ENCODE peak calls at places on chromosome 22, in six cellular contexts. D, E, C, W, V and U are unnamed samples.

GRCh38 chr22:32862936-32863661 is 61.6 kb downstream of the TIMP3 start:
- DNase-seq in E (no peak), W (no peak), C (no peak), V (no peak), D (no peak), U (peak; percentile 47)

GRCh38 chr22:33921576-33922181 is 1.4 kb upstream of the LARGE1 start:
- DNase-seq in C (peak; percentile 83), E (no peak), D (peak; percentile 93), V (peak; percentile 90), W (no peak), U (peak; percentile 61)

GRCh38 chr22:40594924-40595323 is 41.6 kb downstream of the MRTFA start:
- DNase-seq in C (no peak), E (no peak), D (no peak), W (no peak), V (no peak), U (no peak)

GRCh38 chr22:24304067-24304675 is 33.5 kb downstream of the SPECC1L start:
- DNase-seq in E (no peak), C (no peak), W (no peak), D (no peak), V (no peak), U (no peak)

GRCh38 chr22:29209624-29209929 is 3.9 kb downstream of the EMID1 start:
- DNase-seq in V (no peak), W (peak; percentile 20), C (no peak), E (no peak), D (no peak), U (no peak)

GRCh38 chr22:20247608-20248171 is 20.4 kb downstream of the RTN4R start:
- DNase-seq in V (no peak), C (no peak), D (no peak), E (no peak), W (no peak), U (no peak)

GRCh38 chr22:44963055-44963454 is 46.8 kb downstream of the PHF21B start:
- DNase-seq in E (no peak), V (no peak), W (no peak), D (peak; percentile 39), C (no peak), U (no peak)

GRCh38 chr22:44209343-44209742 is 28.6 kb downstream of the PARVG start:
- DNase-seq in W (no peak), D (no peak), C (no peak), E (no peak), V (no peak), U (no peak)

GRCh38 chr22:47697861-47698260 is 935.4 kb downstream of the TBC1D22A start:
- DNase-seq in W (no peak), C (no peak), D (no peak), E (no peak), V (no peak), U (no peak)

GRCh38 chr22:36729321-36729720 is 25.8 kb upstream of the CACNG2 start:
- DNase-seq in D (peak; percentile 91), V (peak; percentile 44), C (no peak), W (no peak), E (no peak), U (no peak)

GRCh38 chr22:44995282-44995597 is 14.6 kb downstream of the PHF21B start:
- DNase-seq in W (no peak), V (no peak), E (no peak), C (no peak), D (no peak), U (no peak)

GRCh38 chr22:39408173-39408572 is 8.6 kb downstream of the TAB1 start:
- DNase-seq in E (no peak), D (no peak), W (no peak), C (no peak), V (no peak), U (no peak)

GRCh38 chr22:42080287-42080686 is 787 bp downstream of the SMDT1 start:
- DNase-seq in E (no peak), V (peak; percentile 86), C (peak; percentile 82), D (peak; percentile 68), W (peak; percentile 8), U (peak; percentile 51)

GRCh38 chr22:36439481-36440271 is 41.8 kb downstream of the TXN2 start:
- DNase-seq in W (peak; percentile 65), V (no peak), D (peak; percentile 99), E (no peak), C (no peak), U (peak; percentile 94)

GRCh38 chr22:49052560-49052959 is 775.1 kb downstream of the BRD1 start:
- DNase-seq in W (no peak), D (no peak), E (no peak), V (no peak), C (no peak), U (no peak)

GRCh38 chr22:37896181-37896592 is 9.9 kb upstream of the MICALL1 start:
- DNase-seq in W (peak; percentile 88), C (peak; percentile 81), V (no peak), D (peak; percentile 56), E (no peak), U (no peak)

GRCh38 chr22:35275580-35275979 is 18.3 kb downstream of the HMGXB4 start:
- DNase-seq in E (no peak), W (peak; percentile 58), C (no peak), D (peak; percentile 75), V (no peak), U (no peak)

GRCh38 chr22:25488244-25489020 is 76.0 kb upstream of the GRK3 start:
- DNase-seq in W (peak; percentile 70), V (no peak), C (no peak), D (peak; percentile 73), E (peak; percentile 9), U (peak; percentile 56)

GRCh38 chr22:43883719-43884415 is 7.9 kb downstream of the PNPLA5 start:
- DNase-seq in C (peak; percentile 60), E (no peak), W (no peak), V (no peak), D (peak; percentile 34), U (no peak)

GRCh38 chr22:24803064-24803542 is 2.9 kb upstream of the SGSM1 start:
- DNase-seq in C (no peak), D (peak; percentile 93), W (peak; percentile 67), E (no peak), V (no peak), U (peak; percentile 15)

GRCh38 chr22:18955696-18956095 is 19.6 kb upstream of the PRODH start:
- DNase-seq in C (no peak), W (no peak), V (no peak), D (peak; percentile 75), E (no peak), U (no peak)

GRCh38 chr22:37484115-37485005 is 1.8 kb downstream of the MFNG start:
- DNase-seq in C (peak; percentile 98), V (no peak), D (peak; percentile 87), E (no peak), W (no peak), U (no peak)

GRCh38 chr22:48318575-48319320 is 1508.9 kb downstream of the BRD1 start:
- DNase-seq in W (no peak), D (peak; percentile 23), V (no peak), C (peak; percentile 46), E (no peak), U (no peak)

GRCh38 chr22:47206819-47207218 is 444.4 kb downstream of the TBC1D22A start:
- DNase-seq in W (no peak), D (no peak), V (no peak), C (peak; percentile 18), E (no peak), U (no peak)

GRCh38 chr22:25582946-25583345 is 18.5 kb downstream of the GRK3 start:
- DNase-seq in D (peak; percentile 35), V (no peak), E (no peak), C (no peak), W (no peak), U (peak; percentile 67)

GRCh38 chr22:27137809-27138400 is 480.5 kb downstream of the MIAT start:
- DNase-seq in V (no peak), W (no peak), D (peak; percentile 43), E (no peak), C (no peak), U (no peak)
- H3K27me3 ChIP-seq in V (no peaks in the 10 kb centered on the region), W (peaks cover 18% of the 10 kb centered on the region), D (no peaks in the 10 kb centered on the region), E (no peaks in the 10 kb centered on the region), C (peaks cover 2% of the 10 kb centered on the region), U (no peaks in the 10 kb centered on the region)

GRCh38 chr22:27919943-27920755 is 1.1 kb upstream of the PITPNB start:
- DNase-seq in W (peak; percentile 9), E (no peak), V (peak; percentile 92), C (no peak), D (peak; percentile 51), U (peak; percentile 83)
- TF ChIP-seq CTCF in W (no peak), E (no peak), V (no peak), C (no peak), D (peak; percentile 29), U (no peak)

GRCh38 chr22:22219140-22219996 is 25.2 kb upstream of the VPREB1 start:
- DNase-seq in E (no peak), D (peak; percentile 45), W (no peak), V (no peak), C (no peak), U (no peak)

GRCh38 chr22:22215659-22216449 is 28.7 kb upstream of the VPREB1 start:
- DNase-seq in D (peak; percentile 18), V (no peak), E (no peak), W (no peak), C (no peak), U (no peak)

GRCh38 chr22:22214819-22215329 is 29.7 kb upstream of the VPREB1 start:
- DNase-seq in V (no peak), E (no peak), D (peak; percentile 9), W (no peak), C (no peak), U (no peak)

GRCh38 chr22:22218302-22218701 is 26.3 kb upstream of the VPREB1 start:
- DNase-seq in W (no peak), C (no peak), D (no peak), V (no peak), E (no peak), U (no peak)

DNA sequence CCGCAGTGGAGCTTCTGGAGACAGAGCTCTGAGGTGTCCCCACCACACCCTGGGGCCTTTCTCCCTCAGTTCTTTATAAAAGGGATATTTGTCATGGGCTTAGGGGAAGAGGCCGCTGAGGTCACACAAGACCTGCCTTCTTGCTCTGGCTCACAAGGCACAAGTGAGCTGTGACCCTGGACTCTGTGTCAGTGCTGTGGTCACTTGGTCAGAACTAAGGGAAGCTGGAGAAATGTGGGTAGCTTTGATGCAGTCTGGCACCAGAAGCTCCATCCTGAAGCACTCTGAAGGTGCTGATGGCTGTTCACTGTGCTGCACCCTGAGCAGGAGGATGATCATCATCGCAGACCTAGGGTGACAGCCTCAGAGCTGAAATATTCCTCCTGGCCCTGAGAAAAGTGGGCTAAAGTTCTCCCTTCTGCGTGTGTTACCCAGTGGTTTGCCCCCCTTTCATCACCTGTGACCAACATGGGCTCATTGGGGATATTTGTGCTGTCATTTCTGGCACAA is 28.1 kb upstream of the VPREB1 start:
- DNase-seq in W (no peak), D (peak; percentile 64), C (no peak), E (no peak), V (no peak), U (no peak)
- H3K27me3 ChIP-seq in W (no peaks in the 10 kb centered on the region), D (peaks cover 15% of the 10 kb centered on the region), C (no peaks in the 10 kb centered on the region), E (no peaks in the 10 kb centered on the region), V (no peaks in the 10 kb centered on the region), U (no peaks in the 10 kb centered on the region)

DNA sequence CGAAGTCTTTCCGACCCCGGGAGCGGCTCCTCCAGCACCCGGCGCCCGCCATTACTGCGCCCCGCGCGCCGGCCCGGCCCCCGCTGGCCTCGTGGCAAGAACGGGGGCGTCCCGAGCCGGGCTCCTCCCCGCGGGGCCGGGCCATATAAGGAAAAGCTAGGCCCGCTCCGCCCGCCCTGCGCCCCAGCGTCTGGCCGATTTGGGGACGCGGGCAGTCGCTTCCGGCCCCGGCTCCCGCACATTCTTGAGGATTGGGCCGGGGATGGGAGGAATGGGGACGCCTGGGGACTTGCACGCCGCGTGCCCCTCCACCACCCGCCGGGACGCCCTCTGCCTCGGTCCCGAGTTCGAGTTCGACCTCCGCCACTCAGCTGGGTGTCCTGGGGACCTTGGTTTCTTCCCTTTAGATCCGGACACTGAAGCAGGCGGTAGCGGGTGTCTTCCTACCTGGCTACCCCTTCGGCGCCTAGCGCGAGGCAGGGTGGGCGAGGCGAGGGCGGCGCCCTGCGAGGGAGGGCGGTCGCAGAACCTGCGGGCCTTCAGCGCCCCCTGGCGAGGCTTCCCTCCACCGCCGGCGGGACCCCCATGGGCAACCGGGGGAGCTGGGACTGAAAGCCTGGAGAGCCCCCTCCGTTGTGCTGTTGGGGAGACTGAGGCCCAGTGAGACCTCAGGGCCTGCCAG is 3.8 kb downstream of the SMTN start:
- DNase-seq in C (peak; percentile 96), V (no peak), W (no peak), D (peak; percentile 99), E (peak; percentile 74), U (peak; percentile 84)
- TF ChIP-seq CTCF in C (peak; percentile 94), V (peak; percentile 88), W (peak; percentile 55), D (peak; percentile 62), E (peak; percentile 86), U (peak; percentile 68)